ENCODE peak calls at places on chromosomes 11 and 22, in nine cellular contexts. One of them, this sample, is unnamed.
A peak's percentile ranks its signal among the peaks of the same experiment; 100 is the strongest.

GRCh38 chr11:135033545-135033944 is 621.5 kb upstream of the B3GAT1 start:
- DNase-seq in RWPE1: peak; percentile 6
- DNase-seq in brain microvascular endothelial cell: peak; percentile 20
- DNase-seq in cardiac fibroblast: peak; percentile 1
- DNase-seq in progenitor cell of endocrine pancreas: no peak
- DNase-seq in uterus: no peak
- DNase-seq in CD8-positive, alpha-beta T cell: no peak
- DNase-seq in type B pancreatic cell: no peak
- DNase-seq in MCF 10A: peak; percentile 20
- DNase-seq in this sample: no peak

GRCh38 chr11:71158936-71159335 is 93.4 kb downstream of the SHANK2 start:
- DNase-seq in RWPE1: no peak
- DNase-seq in brain microvascular endothelial cell: no peak
- DNase-seq in cardiac fibroblast: peak; percentile 2
- DNase-seq in progenitor cell of endocrine pancreas: no peak
- DNase-seq in uterus: no peak
- DNase-seq in CD8-positive, alpha-beta T cell: no peak
- DNase-seq in type B pancreatic cell: no peak
- DNase-seq in MCF 10A: no peak
- DNase-seq in this sample: no peak

GRCh38 chr22:22928666-22929380 is 41.2 kb downstream of the IGLL5 start:
- DNase-seq in RWPE1: peak; percentile 13
- DNase-seq in brain microvascular endothelial cell: peak; percentile 25
- DNase-seq in cardiac fibroblast: peak; percentile 16
- DNase-seq in progenitor cell of endocrine pancreas: no peak
- DNase-seq in uterus: no peak
- DNase-seq in CD8-positive, alpha-beta T cell: peak; percentile 60
- DNase-seq in type B pancreatic cell: no peak
- DNase-seq in MCF 10A: peak; percentile 38
- DNase-seq in this sample: no peak

GRCh38 chr22:41648431-41648830 is 27.3 kb downstream of the XRCC6 start:
- DNase-seq in RWPE1: no peak
- DNase-seq in brain microvascular endothelial cell: no peak
- DNase-seq in cardiac fibroblast: no peak
- DNase-seq in progenitor cell of endocrine pancreas: no peak
- DNase-seq in uterus: no peak
- DNase-seq in CD8-positive, alpha-beta T cell: no peak
- DNase-seq in type B pancreatic cell: no peak
- DNase-seq in MCF 10A: no peak
- DNase-seq in this sample: no peak

GRCh38 chr22:49081926-49082325 is 745.7 kb downstream of the BRD1 start:
- DNase-seq in RWPE1: no peak
- DNase-seq in brain microvascular endothelial cell: no peak
- DNase-seq in cardiac fibroblast: no peak
- DNase-seq in progenitor cell of endocrine pancreas: no peak
- DNase-seq in uterus: no peak
- DNase-seq in CD8-positive, alpha-beta T cell: no peak
- DNase-seq in type B pancreatic cell: no peak
- DNase-seq in MCF 10A: no peak
- DNase-seq in this sample: no peak

GRCh38 chr11:57357827-57358226 is 19.7 kb downstream of the P2RX3 start:
- DNase-seq in RWPE1: no peak
- DNase-seq in brain microvascular endothelial cell: no peak
- DNase-seq in cardiac fibroblast: peak; percentile 23
- DNase-seq in progenitor cell of endocrine pancreas: no peak
- DNase-seq in uterus: no peak
- DNase-seq in CD8-positive, alpha-beta T cell: no peak
- DNase-seq in type B pancreatic cell: no peak
- DNase-seq in MCF 10A: no peak
- DNase-seq in this sample: no peak

GRCh38 chr22:19149962-19150361 is at the start of gene GSC2:
- DNase-seq in RWPE1: no peak
- DNase-seq in brain microvascular endothelial cell: no peak
- DNase-seq in cardiac fibroblast: no peak
- DNase-seq in progenitor cell of endocrine pancreas: no peak
- DNase-seq in uterus: no peak
- DNase-seq in CD8-positive, alpha-beta T cell: no peak
- DNase-seq in type B pancreatic cell: no peak
- DNase-seq in MCF 10A: no peak
- DNase-seq in this sample: no peak

GRCh38 chr11:72860010-72860409 is 45.8 kb downstream of the ATG16L2 start:
- DNase-seq in RWPE1: no peak
- DNase-seq in brain microvascular endothelial cell: no peak
- DNase-seq in cardiac fibroblast: no peak
- DNase-seq in progenitor cell of endocrine pancreas: no peak
- DNase-seq in uterus: no peak
- DNase-seq in CD8-positive, alpha-beta T cell: no peak
- DNase-seq in type B pancreatic cell: no peak
- DNase-seq in MCF 10A: no peak
- DNase-seq in this sample: no peak

GRCh38 chr11:70671611-70672010 is 273.3 kb downstream of the CTTN start:
- DNase-seq in RWPE1: no peak
- DNase-seq in brain microvascular endothelial cell: no peak
- DNase-seq in cardiac fibroblast: no peak
- DNase-seq in progenitor cell of endocrine pancreas: no peak
- DNase-seq in uterus: no peak
- DNase-seq in CD8-positive, alpha-beta T cell: no peak
- DNase-seq in type B pancreatic cell: no peak
- DNase-seq in MCF 10A: no peak
- DNase-seq in this sample: no peak

GRCh38 chr11:66032962-66033735 is 6.9 kb upstream of the CATSPER1 start:
- DNase-seq in RWPE1: no peak
- DNase-seq in brain microvascular endothelial cell: no peak
- DNase-seq in cardiac fibroblast: no peak
- DNase-seq in progenitor cell of endocrine pancreas: no peak
- DNase-seq in uterus: no peak
- DNase-seq in CD8-positive, alpha-beta T cell: no peak
- DNase-seq in type B pancreatic cell: no peak
- DNase-seq in MCF 10A: no peak
- DNase-seq in this sample: no peak

GRCh38 chr11:123194308-123195181 is 503 bp downstream of the CLMP start:
- DNase-seq in RWPE1: peak; percentile 44
- DNase-seq in brain microvascular endothelial cell: no peak
- DNase-seq in cardiac fibroblast: peak; percentile 44
- DNase-seq in progenitor cell of endocrine pancreas: peak; percentile 11
- DNase-seq in uterus: peak; percentile 49
- DNase-seq in CD8-positive, alpha-beta T cell: no peak
- DNase-seq in type B pancreatic cell: peak; percentile 76
- DNase-seq in MCF 10A: peak; percentile 52
- DNase-seq in this sample: no peak

GRCh38 chr11:69643646-69644045 is 2.7 kb downstream of the CCND1 start:
- DNase-seq in RWPE1: no peak
- DNase-seq in brain microvascular endothelial cell: no peak
- DNase-seq in cardiac fibroblast: no peak
- DNase-seq in progenitor cell of endocrine pancreas: no peak
- DNase-seq in uterus: no peak
- DNase-seq in CD8-positive, alpha-beta T cell: no peak
- DNase-seq in type B pancreatic cell: peak; percentile 69
- DNase-seq in MCF 10A: peak; percentile 6
- DNase-seq in this sample: no peak

GRCh38 chr11:69645801-69646492 is 5.0 kb downstream of the CCND1 start:
- DNase-seq in RWPE1: no peak
- DNase-seq in brain microvascular endothelial cell: no peak
- DNase-seq in cardiac fibroblast: no peak
- DNase-seq in progenitor cell of endocrine pancreas: no peak
- DNase-seq in uterus: no peak
- DNase-seq in CD8-positive, alpha-beta T cell: no peak
- DNase-seq in type B pancreatic cell: no peak
- DNase-seq in MCF 10A: no peak
- DNase-seq in this sample: no peak

GRCh38 chr11:69646493-69647201 is 5.7 kb downstream of the CCND1 start:
- DNase-seq in RWPE1: no peak
- DNase-seq in brain microvascular endothelial cell: no peak
- DNase-seq in cardiac fibroblast: no peak
- DNase-seq in progenitor cell of endocrine pancreas: no peak
- DNase-seq in uterus: no peak
- DNase-seq in CD8-positive, alpha-beta T cell: no peak
- DNase-seq in type B pancreatic cell: no peak
- DNase-seq in MCF 10A: no peak
- DNase-seq in this sample: no peak

GRCh38 chr11:69644071-69644961 is 3.4 kb downstream of the CCND1 start:
- DNase-seq in RWPE1: no peak
- DNase-seq in brain microvascular endothelial cell: peak; percentile 70
- DNase-seq in cardiac fibroblast: peak; percentile 97
- DNase-seq in progenitor cell of endocrine pancreas: no peak
- DNase-seq in uterus: no peak
- DNase-seq in CD8-positive, alpha-beta T cell: no peak
- DNase-seq in type B pancreatic cell: peak; percentile 72
- DNase-seq in MCF 10A: peak; percentile 80
- DNase-seq in this sample: peak; percentile 16

DNA sequence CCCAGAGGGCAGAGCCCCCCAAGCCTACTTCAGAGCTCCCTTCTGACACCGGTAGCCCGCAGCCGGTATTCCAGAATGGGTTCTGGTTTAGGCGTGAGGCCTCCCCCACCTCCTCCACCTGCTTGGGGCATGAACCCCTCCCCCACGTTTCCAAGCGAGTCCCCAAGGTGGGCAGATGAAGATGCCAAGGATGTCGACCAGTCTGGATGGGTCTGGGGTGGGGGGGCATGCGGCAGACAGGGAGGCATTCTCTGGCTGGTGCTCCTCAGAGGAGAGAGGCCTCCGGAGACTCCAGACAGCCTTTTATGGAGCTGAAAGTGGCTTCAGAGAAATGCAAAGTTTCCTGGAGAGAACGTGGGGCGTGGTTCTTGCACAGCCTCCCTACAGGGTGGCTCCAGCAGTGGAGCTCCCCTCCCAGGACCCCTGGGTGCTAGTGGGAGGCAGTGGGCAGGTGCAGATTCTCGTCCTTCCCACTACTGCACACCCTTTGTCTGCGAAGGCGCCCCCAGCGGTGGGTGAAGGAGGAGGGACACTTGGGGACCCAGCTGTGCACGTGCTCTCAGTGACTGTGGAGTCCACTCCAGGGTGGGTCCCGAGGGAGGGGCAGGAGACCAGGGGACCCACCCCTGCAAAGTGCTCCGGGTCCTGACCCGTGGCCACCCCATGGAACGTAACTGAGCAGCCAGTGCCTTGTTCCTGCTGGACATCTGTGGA is 4.2 kb downstream of the CCND1 start:
- DNase-seq in RWPE1: no peak
- DNase-seq in brain microvascular endothelial cell: no peak
- DNase-seq in cardiac fibroblast: no peak
- DNase-seq in progenitor cell of endocrine pancreas: no peak
- DNase-seq in uterus: no peak
- DNase-seq in CD8-positive, alpha-beta T cell: no peak
- DNase-seq in type B pancreatic cell: no peak
- DNase-seq in MCF 10A: no peak
- DNase-seq in this sample: peak; percentile 8
- TF ChIP-seq CTCF in RWPE1: no peak
- TF ChIP-seq CTCF in brain microvascular endothelial cell: peak; percentile 30
- TF ChIP-seq CTCF in cardiac fibroblast: peak; percentile 5
- TF ChIP-seq CTCF in progenitor cell of endocrine pancreas: no peak
- TF ChIP-seq CTCF in uterus: no peak
- TF ChIP-seq CTCF in CD8-positive, alpha-beta T cell: no peak
- TF ChIP-seq CTCF in type B pancreatic cell: no peak
- TF ChIP-seq CTCF in MCF 10A: no peak
- TF ChIP-seq CTCF in this sample: no peak

DNA sequence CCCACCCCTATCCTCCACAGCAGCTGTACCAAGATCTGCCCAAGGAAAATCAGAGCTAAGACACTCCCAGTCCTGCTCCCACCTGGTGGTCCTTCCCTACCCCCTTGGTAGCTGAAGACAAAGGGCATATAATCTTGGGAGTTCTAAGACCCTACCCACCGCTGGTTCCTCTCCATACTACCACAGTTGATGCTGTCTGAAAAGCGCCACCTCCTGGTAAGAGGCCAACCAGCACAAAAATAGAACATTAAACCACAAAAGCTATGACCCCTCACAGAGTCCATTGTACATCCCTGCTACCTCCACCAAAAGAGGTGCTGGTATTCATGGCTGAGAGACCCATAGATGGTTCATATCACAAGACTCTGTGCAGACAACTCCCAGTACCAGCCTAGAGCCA is 161.5 kb upstream of the ARHGAP42 start:
- DNase-seq in RWPE1: no peak
- DNase-seq in brain microvascular endothelial cell: no peak
- DNase-seq in cardiac fibroblast: no peak
- DNase-seq in progenitor cell of endocrine pancreas: no peak
- DNase-seq in uterus: no peak
- DNase-seq in CD8-positive, alpha-beta T cell: no peak
- DNase-seq in type B pancreatic cell: no peak
- DNase-seq in MCF 10A: peak; percentile 43
- DNase-seq in this sample: no peak
- TF ChIP-seq CTCF in RWPE1: no peak
- TF ChIP-seq CTCF in brain microvascular endothelial cell: peak; percentile 30
- TF ChIP-seq CTCF in cardiac fibroblast: peak; percentile 9
- TF ChIP-seq CTCF in progenitor cell of endocrine pancreas: peak; percentile 19
- TF ChIP-seq CTCF in uterus: no peak
- TF ChIP-seq CTCF in CD8-positive, alpha-beta T cell: no peak
- TF ChIP-seq CTCF in type B pancreatic cell: peak; percentile 42
- TF ChIP-seq CTCF in MCF 10A: no peak
- TF ChIP-seq CTCF in this sample: no peak

DNA sequence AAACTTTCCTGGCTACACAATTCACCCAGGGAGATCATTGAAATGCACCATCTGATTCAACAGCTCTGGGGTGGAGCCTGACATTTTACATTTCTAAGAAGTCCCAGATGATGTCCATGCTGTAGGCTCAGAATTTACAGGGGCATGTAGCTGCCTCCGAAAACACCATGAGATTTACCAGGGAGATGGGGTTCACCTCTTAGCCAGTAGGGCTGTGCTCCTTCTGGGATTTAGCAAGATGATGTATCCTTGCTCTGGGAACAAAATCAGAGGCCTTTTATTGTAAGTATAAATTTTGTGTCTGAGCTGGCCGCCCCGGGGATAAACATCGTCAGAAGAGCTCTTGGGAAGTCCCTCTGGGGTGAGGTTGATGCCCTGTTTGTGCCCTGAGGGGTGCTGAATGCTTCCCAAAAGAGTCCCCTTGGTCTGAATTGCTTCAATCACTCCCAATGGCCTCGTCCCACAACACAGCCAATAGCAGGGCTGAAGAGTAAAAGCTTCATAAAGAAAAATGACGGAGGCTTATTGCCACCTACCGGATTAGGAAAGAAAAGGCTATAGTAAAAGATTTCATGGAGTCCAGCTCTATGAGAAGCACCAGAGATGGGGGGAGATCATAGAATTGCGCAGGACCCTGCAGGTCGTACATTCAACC is 33.4 kb upstream of the API5 start:
- DNase-seq in RWPE1: peak; percentile 50
- DNase-seq in brain microvascular endothelial cell: peak; percentile 9
- DNase-seq in cardiac fibroblast: peak; percentile 37
- DNase-seq in progenitor cell of endocrine pancreas: no peak
- DNase-seq in uterus: no peak
- DNase-seq in CD8-positive, alpha-beta T cell: no peak
- DNase-seq in type B pancreatic cell: no peak
- DNase-seq in MCF 10A: peak; percentile 28
- DNase-seq in this sample: no peak
- TF ChIP-seq CTCF in RWPE1: peak; percentile 44
- TF ChIP-seq CTCF in brain microvascular endothelial cell: peak; percentile 44
- TF ChIP-seq CTCF in cardiac fibroblast: peak; percentile 37
- TF ChIP-seq CTCF in progenitor cell of endocrine pancreas: peak; percentile 39
- TF ChIP-seq CTCF in uterus: no peak
- TF ChIP-seq CTCF in CD8-positive, alpha-beta T cell: no peak
- TF ChIP-seq CTCF in type B pancreatic cell: peak; percentile 67
- TF ChIP-seq CTCF in MCF 10A: peak; percentile 14
- TF ChIP-seq CTCF in this sample: peak; percentile 23

DNA sequence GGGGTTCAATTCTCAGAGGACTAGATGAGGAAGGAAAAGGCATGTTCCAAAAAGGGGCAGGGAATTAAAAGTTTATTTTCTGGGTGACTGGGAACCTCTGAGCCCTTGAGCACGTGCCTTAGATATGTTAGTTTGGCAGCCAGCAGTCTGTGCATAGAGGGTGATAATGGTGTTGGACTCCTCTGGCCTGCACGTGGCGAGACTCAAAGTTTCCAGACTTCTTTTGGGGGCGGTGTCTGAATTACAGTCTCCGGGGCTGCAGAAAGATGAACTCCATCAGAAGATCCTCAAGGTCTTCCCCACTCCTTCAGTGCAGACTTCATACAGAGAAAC is 861 bp upstream of the ZNRF3 start:
- DNase-seq in RWPE1: no peak
- DNase-seq in brain microvascular endothelial cell: no peak
- DNase-seq in cardiac fibroblast: peak; percentile 48
- DNase-seq in progenitor cell of endocrine pancreas: no peak
- DNase-seq in uterus: no peak
- DNase-seq in CD8-positive, alpha-beta T cell: no peak
- DNase-seq in type B pancreatic cell: no peak
- DNase-seq in MCF 10A: no peak
- DNase-seq in this sample: no peak
- TF ChIP-seq CTCF in RWPE1: no peak
- TF ChIP-seq CTCF in brain microvascular endothelial cell: no peak
- TF ChIP-seq CTCF in cardiac fibroblast: no peak
- TF ChIP-seq CTCF in progenitor cell of endocrine pancreas: no peak
- TF ChIP-seq CTCF in uterus: no peak
- TF ChIP-seq CTCF in CD8-positive, alpha-beta T cell: no peak
- TF ChIP-seq CTCF in type B pancreatic cell: no peak
- TF ChIP-seq CTCF in MCF 10A: no peak
- TF ChIP-seq CTCF in this sample: no peak

This sample was measured in mesothelial cell of epicardium.